ENCODE peak calls at places on chromosomes 7 and 10, in six cellular contexts. M is stimulated activated CD4-positive, alpha-beta T cell treated with anti-CD3 and anti-CD28 coated beads, Interleukin-2, amount 100 ng/mL, for 24 hours; N is AG10803; H is H7; D is amygdala; S is CD8-positive, alpha-beta memory T cell. F is an unnamed sample.

GRCh38 chr7:138913783-138914182 is 67.4 kb downstream of the KIAA1549 start:
- DNase-seq in S (no peak), H (no peak), D (no peak), N (no peak), M (no peak), F (no peak)

GRCh38 chr7:98303906-98304305 is 22.4 kb downstream of the BRI3 start:
- DNase-seq in S (no peak), D (no peak), N (no peak), H (peak; percentile 85), M (no peak), F (no peak)

GRCh38 chr7:121167971-121168370 is 160.8 kb upstream of the WNT16 start:
- DNase-seq in S (no peak), H (no peak), N (peak; percentile 25), D (no peak), M (no peak), F (no peak)

GRCh38 chr10:114303556-114303955 is 64.5 kb downstream of the VWA2 start:
- DNase-seq in N (no peak), H (no peak), S (no peak), D (no peak), M (no peak), F (no peak)

GRCh38 chr10:124389613-124390361 is 28.9 kb downstream of the OAT start:
- DNase-seq in S (no peak), H (peak; percentile 43), M (no peak), D (no peak), N (no peak), F (no peak)

GRCh38 chr10:12393831-12394230 is 44.5 kb downstream of the CAMK1D start:
- DNase-seq in S (no peak), N (no peak), D (no peak), H (no peak), M (no peak), F (no peak)

GRCh38 chr7:158206341-158206740 is 381.3 kb downstream of the PTPRN2 start:
- DNase-seq in D (no peak), H (no peak), S (no peak), M (no peak), N (no peak), F (no peak)

GRCh38 chr7:85014936-85015335 is 171.9 kb downstream of the SEMA3D start:
- DNase-seq in N (no peak), S (no peak), H (no peak), D (no peak), M (no peak), F (no peak)

GRCh38 chr10:130805635-130806030 is 505.9 kb downstream of the TCERG1L start:
- DNase-seq in S (no peak), D (no peak), M (no peak), N (no peak), H (peak; percentile 6), F (peak; percentile 70)

GRCh38 chr7:116399808-116400207 is 99.7 kb upstream of the CAV2 start:
- DNase-seq in N (peak; percentile 79), D (no peak), M (no peak), S (no peak), H (no peak), F (no peak)

GRCh38 chr10:103692421-103693069 is 162.8 kb downstream of the SH3PXD2A start:
- DNase-seq in M (peak; percentile 35), N (no peak), H (peak; percentile 89), D (no peak), S (peak; percentile 17), F (no peak)

GRCh38 chr7:37494940-37495339 is 46.3 kb upstream of the ELMO1 start:
- DNase-seq in S (no peak), N (no peak), D (no peak), H (peak; percentile 12), M (no peak), F (no peak)

GRCh38 chr10:102656791-102657371 is 12.6 kb downstream of the TRIM8 start:
- DNase-seq in N (no peak), H (peak; percentile 46), S (no peak), M (no peak), D (no peak), F (no peak)

GRCh38 chr7:78095549-78095948 is 297.0 kb downstream of the PHTF2 start:
- DNase-seq in H (no peak), D (no peak), S (no peak), M (no peak), N (peak; percentile 46), F (no peak)

GRCh38 chr7:90401989-90402388 is 1.3 kb upstream of the CLDN12 start:
- DNase-seq in H (no peak), D (no peak), M (no peak), N (peak; percentile 42), S (no peak), F (no peak)

GRCh38 chr10:5648494-5649457 is 17.6 kb downstream of the ASB13 start:
- DNase-seq in H (peak; percentile 75), N (no peak), S (no peak), M (no peak), D (no peak), F (no peak)

GRCh38 chr7:100655908-100656674 is at the start of gene ACTL6B:
- DNase-seq in D (peak; percentile 67), N (no peak), H (peak; percentile 100), M (peak; percentile 77), S (peak; percentile 36), F (no peak)

GRCh38 chr10:102024799-102025198 is 31.2 kb downstream of the ARMH3 start:
- DNase-seq in S (no peak), H (no peak), M (no peak), D (no peak), N (no peak), F (no peak)

GRCh38 chr10:84424731-84425165 is 96.4 kb downstream of the CCSER2 start:
- DNase-seq in N (peak; percentile 97), D (peak; percentile 60), S (no peak), M (peak; percentile 10), H (no peak), F (peak; percentile 84)

GRCh38 chr7:95045236-95045923 is 138.0 kb downstream of the PPP1R9A start:
- DNase-seq in S (no peak), N (peak; percentile 27), D (no peak), M (no peak), H (no peak), F (no peak)

GRCh38 chr10:16472828-16473227 is 36.0 kb downstream of the PTER start:
- DNase-seq in N (no peak), S (no peak), H (no peak), D (no peak), M (no peak), F (no peak)

GRCh38 chr10:50637003-50637579 is 13.3 kb upstream of the SGMS1 start:
- DNase-seq in N (no peak), M (no peak), H (no peak), D (no peak), S (no peak), F (no peak)

GRCh38 chr10:132627736-132628512 is 90.3 kb downstream of the INPP5A start:
- DNase-seq in H (no peak), N (peak; percentile 77), S (no peak), M (no peak), D (no peak), F (peak; percentile 71)

GRCh38 chr10:11551915-11552602 is 59.4 kb downstream of the USP6NL start:
- DNase-seq in N (peak; percentile 87), D (no peak), M (no peak), H (no peak), S (no peak), F (no peak)

GRCh38 chr7:43868681-43869017 is 668 bp downstream of the MRPS24 start:
- DNase-seq in S (no peak), M (no peak), D (no peak), N (no peak), H (no peak), F (no peak)

GRCh38 chr10:62618576-62619408 is 185.7 kb upstream of the ADO start:
- DNase-seq in N (peak; percentile 89), M (no peak), D (no peak), S (no peak), H (no peak), F (no peak)

GRCh38 chr7:22348379-22348778 is 8.6 kb downstream of the RAPGEF5 start:
- DNase-seq in S (no peak), H (no peak), M (no peak), D (no peak), N (no peak), F (no peak)

GRCh38 chr10:102395677-102396197 is at the start of gene NFKB2:
- DNase-seq in D (no peak), M (no peak), N (peak; percentile 75), S (no peak), H (no peak), F (no peak)

GRCh38 chr7:108099650-108100049 is 30.5 kb downstream of the LAMB4 start:
- DNase-seq in S (no peak), H (no peak), M (no peak), D (no peak), N (peak; percentile 77), F (no peak)